ENCODE peak calls at places on chromosomes 11 and 22, in four cellular contexts. U is RWPE2, X is cardiac muscle cell, R is pancreas. D is an unnamed sample.

GRCh38 chr22:46777609-46777970 is 15.1 kb downstream of the TBC1D22A start:
- DNase-seq in U (no peak), X (no peak), R (no peak), D (no peak)

GRCh38 chr11:60310407-60310998 is 16.6 kb upstream of the MS4A6E start:
- DNase-seq in X (no peak), U (no peak), R (no peak), D (no peak)

GRCh38 chr11:58394195-58394594 is 12.5 kb downstream of the OR5B3 start:
- DNase-seq in R (no peak), U (no peak), X (peak; percentile 67), D (peak; percentile 80)

GRCh38 chr11:116066777-116067176 is 562.6 kb upstream of the CADM1 start:
- DNase-seq in U (no peak), X (no peak), R (no peak), D (no peak)

GRCh38 chr11:113204280-113204679 is 110.1 kb upstream of the TTC12 start:
- DNase-seq in U (no peak), X (no peak), R (no peak), D (no peak)

GRCh38 chr22:48707749-48708557 is 1119.7 kb downstream of the BRD1 start:
- DNase-seq in R (peak; percentile 39), X (no peak), U (peak; percentile 25), D (no peak)

GRCh38 chr11:130121430-130121978 is 38.1 kb upstream of the ST14 start:
- DNase-seq in X (peak; percentile 74), R (no peak), U (no peak), D (no peak)

GRCh38 chr11:79441159-79441875 is 487 bp upstream of the TENM4 start:
- DNase-seq in R (no peak), U (no peak), X (no peak), D (peak; percentile 91)

GRCh38 chr11:34620820-34621792 is at the start of gene EHF:
- DNase-seq in X (no peak), U (no peak), R (no peak), D (no peak)

GRCh38 chr11:66720223-66720898 is 8.7 kb downstream of the SPTBN2 start:
- DNase-seq in U (peak; percentile 93), R (peak; percentile 83), X (peak; percentile 15), D (peak; percentile 46)

DNA sequence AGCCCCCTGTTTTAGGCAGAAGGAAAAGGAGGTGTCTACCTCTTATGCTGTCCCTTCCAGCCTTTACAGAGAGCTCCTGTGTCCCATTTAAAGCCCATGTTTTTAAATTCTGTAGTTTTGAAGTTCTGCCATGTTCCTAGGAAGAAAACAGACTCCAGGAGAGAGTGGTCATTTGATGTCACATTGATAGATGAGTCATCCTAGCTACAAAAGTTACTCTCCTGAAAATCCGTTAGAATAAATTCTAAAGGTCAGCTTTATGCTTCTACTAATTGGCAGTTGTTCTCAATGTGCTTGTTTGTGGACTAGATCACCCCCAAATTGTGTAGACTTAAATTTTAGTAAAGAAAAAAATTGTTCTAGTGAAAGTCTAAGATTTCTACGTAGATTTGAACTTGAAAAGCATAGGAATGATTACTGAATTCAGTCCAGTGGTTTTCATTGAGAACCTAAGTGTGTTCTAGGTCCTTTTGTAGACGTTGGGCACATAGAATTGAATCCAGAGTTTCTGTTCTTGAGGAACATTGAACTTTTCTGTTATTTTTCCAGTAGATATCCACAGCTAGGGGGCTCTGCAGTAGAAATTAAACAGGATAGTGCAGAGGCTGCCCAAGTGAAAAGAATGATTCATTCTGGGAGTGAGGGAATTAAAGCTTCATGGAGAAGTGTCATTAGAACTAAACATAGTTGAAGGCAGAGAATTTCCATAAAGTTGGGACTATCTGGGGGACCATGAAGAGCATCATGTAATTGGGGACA is 140.6 kb upstream of the RASSF10 start:
- DNase-seq in R (no peak), U (no peak), X (no peak), D (peak; percentile 39)
- TF ChIP-seq CTCF in R (no peak), U (peak; percentile 41), X (peak; percentile 51), D (peak; percentile 76)

DNA sequence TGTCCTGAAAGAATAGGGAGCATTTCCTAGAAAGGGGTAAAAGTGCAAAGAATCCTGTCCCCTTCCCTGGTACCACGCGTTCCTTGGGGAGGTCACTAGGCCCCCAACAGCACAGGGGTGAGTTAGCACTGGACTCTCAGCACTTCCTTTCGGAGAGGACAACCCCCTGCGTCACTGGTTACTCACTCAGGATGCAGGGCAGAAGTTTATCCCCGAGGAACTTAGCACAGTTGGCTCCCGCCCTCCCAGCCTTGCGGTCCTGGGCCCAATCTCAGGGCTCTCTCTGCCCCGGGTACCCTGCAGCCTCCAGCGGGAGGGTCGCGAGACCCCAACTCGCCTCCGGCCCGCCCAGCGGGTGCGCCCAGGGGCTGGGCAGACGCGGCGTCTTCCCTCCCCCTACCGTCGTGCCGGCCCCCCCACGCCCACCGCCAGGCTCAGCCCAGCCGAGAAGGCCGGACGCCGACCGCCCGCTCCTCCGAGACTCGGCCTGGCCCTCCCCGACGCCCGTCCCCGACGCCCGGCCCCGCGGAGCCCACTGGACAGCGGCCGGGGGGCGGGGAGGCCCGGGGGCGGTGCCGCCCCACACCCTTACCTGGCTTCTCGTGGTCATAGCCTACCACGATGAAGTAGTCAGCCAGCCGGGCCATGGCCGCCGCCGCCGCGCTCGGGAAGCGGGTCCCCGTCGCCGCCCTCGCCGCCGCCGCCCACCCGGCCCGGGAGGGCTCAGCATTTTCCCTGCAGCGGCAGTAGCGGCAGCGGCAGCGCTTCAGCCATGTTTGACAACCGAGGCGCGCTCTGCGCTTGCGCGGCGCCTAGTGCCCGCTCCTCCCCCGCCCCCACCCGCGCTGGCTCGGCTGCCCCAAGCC is at the start of gene SBF2:
- DNase-seq in R (peak; percentile 93), X (peak; percentile 93), U (peak; percentile 78), D (peak; percentile 89)
- TF ChIP-seq CTCF in R (no peak), X (no peak), U (no peak), D (no peak)

DNA sequence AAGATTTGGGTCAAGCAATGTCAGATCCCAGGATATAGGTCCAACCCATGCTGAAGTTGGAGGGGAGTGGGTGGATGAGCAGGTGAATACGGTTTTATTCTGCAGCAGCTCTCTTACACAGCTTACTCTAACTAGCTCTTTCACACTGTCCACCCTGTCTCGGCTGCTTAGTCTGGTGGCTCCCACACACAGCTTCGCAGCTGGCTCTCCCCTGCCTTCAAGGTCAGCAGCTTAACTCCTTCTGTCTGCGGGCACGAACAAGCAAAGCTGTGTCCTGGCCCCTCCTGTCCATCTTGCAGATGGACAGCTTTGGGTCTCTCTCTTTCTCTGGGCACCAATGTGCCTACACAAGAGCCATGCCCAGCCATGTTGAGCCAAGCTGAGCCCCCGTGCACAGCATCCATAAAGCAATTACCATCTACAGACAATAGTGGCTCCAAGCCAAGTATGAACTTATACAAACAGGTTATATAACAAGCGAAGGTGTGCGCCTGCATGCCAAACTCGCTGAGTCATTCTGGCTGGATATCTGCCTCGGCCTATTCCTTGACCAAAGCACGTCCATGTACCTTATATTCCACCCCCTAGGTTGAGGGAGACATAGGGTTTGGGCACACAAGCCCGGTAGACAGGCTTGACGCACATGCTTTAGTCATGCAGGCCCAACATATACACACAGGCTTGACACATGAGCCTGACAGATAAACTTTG is 1307.8 kb upstream of the RAG2 start:
- DNase-seq in U (peak; percentile 75), R (peak; percentile 39), X (no peak), D (no peak)
- TF ChIP-seq CTCF in U (no peak), R (no peak), X (no peak), D (no peak)

GRCh38 chr11:118111019-118111743 is 24.4 kb upstream of the SMIM35 start:
- DNase-seq in R (no peak), X (no peak), U (no peak), D (no peak)
- TF ChIP-seq CTCF in R (no peak), X (no peak), U (no peak), D (no peak)

D was measured in HFFc6.